ENCODE peak calls at places on chromosomes 16 and 17, in ten cellular contexts. One of them, this sample, is unnamed.

GRCh38 chr16:69712277-69712676 is 14.1 kb downstream of the NQO1 start:
- DNase-seq in tibial nerve: no peak
- DNase-seq in GF-D8: no peak
- DNase-seq in SW 1271: no peak
- DNase-seq in uterus: no peak
- DNase-seq in AG04450: no peak
- DNase-seq in T-helper 2 cell: no peak
- DNase-seq in small intestine: no peak
- DNase-seq in kidney epithelial cell: no peak
- DNase-seq in cardiac septum: no peak
- DNase-seq in this sample: peak; percentile 17

GRCh38 chr16:10386517-10387377 is 886 bp downstream of the ATF7IP2 start:
- DNase-seq in T-helper 2 cell: peak; percentile 74
- DNase-seq in small intestine: peak; percentile 30
- DNase-seq in GF-D8: peak; percentile 9
- DNase-seq in SW 1271: no peak
- DNase-seq in uterus: no peak
- DNase-seq in cardiac septum: no peak
- DNase-seq in AG04450: no peak
- DNase-seq in tibial nerve: no peak
- DNase-seq in kidney epithelial cell: no peak
- DNase-seq in this sample: no peak

GRCh38 chr17:58248955-58249269 is 10.5 kb downstream of the LPO start:
- DNase-seq in AG04450: no peak
- DNase-seq in SW 1271: no peak
- DNase-seq in T-helper 2 cell: no peak
- DNase-seq in small intestine: no peak
- DNase-seq in kidney epithelial cell: no peak
- DNase-seq in GF-D8: no peak
- DNase-seq in tibial nerve: no peak
- DNase-seq in uterus: no peak
- DNase-seq in cardiac septum: no peak
- DNase-seq in this sample: no peak

GRCh38 chr16:31131841-31132271 is 3.7 kb downstream of the PRSS8 start:
- DNase-seq in kidney epithelial cell: no peak
- DNase-seq in AG04450: no peak
- DNase-seq in uterus: no peak
- DNase-seq in SW 1271: no peak
- DNase-seq in tibial nerve: no peak
- DNase-seq in small intestine: peak; percentile 99
- DNase-seq in GF-D8: no peak
- DNase-seq in cardiac septum: no peak
- DNase-seq in T-helper 2 cell: no peak
- DNase-seq in this sample: no peak

GRCh38 chr17:65987988-65988387 is 203.9 kb downstream of the CEP112 start:
- DNase-seq in AG04450: peak; percentile 7
- DNase-seq in GF-D8: no peak
- DNase-seq in kidney epithelial cell: no peak
- DNase-seq in cardiac septum: no peak
- DNase-seq in small intestine: peak; percentile 70
- DNase-seq in SW 1271: peak; percentile 6
- DNase-seq in T-helper 2 cell: peak; percentile 41
- DNase-seq in tibial nerve: no peak
- DNase-seq in uterus: no peak
- DNase-seq in this sample: no peak

GRCh38 chr16:62261760-62262159 is 225.5 kb upstream of the CDH8 start:
- DNase-seq in kidney epithelial cell: no peak
- DNase-seq in GF-D8: no peak
- DNase-seq in uterus: no peak
- DNase-seq in tibial nerve: no peak
- DNase-seq in SW 1271: no peak
- DNase-seq in cardiac septum: no peak
- DNase-seq in T-helper 2 cell: no peak
- DNase-seq in AG04450: no peak
- DNase-seq in small intestine: no peak
- DNase-seq in this sample: no peak

GRCh38 chr17:78539771-78540170 is 37.4 kb downstream of the DNAH17 start:
- DNase-seq in uterus: no peak
- DNase-seq in tibial nerve: no peak
- DNase-seq in T-helper 2 cell: no peak
- DNase-seq in GF-D8: no peak
- DNase-seq in kidney epithelial cell: no peak
- DNase-seq in cardiac septum: no peak
- DNase-seq in AG04450: no peak
- DNase-seq in SW 1271: no peak
- DNase-seq in small intestine: no peak
- DNase-seq in this sample: no peak

GRCh38 chr16:2042171-2042570 is 5.5 kb downstream of the NTHL1 start:
- DNase-seq in AG04450: no peak
- DNase-seq in tibial nerve: no peak
- DNase-seq in uterus: no peak
- DNase-seq in kidney epithelial cell: no peak
- DNase-seq in small intestine: no peak
- DNase-seq in SW 1271: no peak
- DNase-seq in cardiac septum: no peak
- DNase-seq in T-helper 2 cell: no peak
- DNase-seq in GF-D8: no peak
- DNase-seq in this sample: no peak

GRCh38 chr17:64950871-64951270 is 31.6 kb upstream of the LRRC37A3 start:
- DNase-seq in cardiac septum: no peak
- DNase-seq in SW 1271: no peak
- DNase-seq in kidney epithelial cell: no peak
- DNase-seq in small intestine: no peak
- DNase-seq in GF-D8: no peak
- DNase-seq in tibial nerve: no peak
- DNase-seq in uterus: no peak
- DNase-seq in T-helper 2 cell: no peak
- DNase-seq in AG04450: no peak
- DNase-seq in this sample: no peak

GRCh38 chr17:1908699-1909309 is 79.0 kb downstream of the RPA1 start:
- DNase-seq in T-helper 2 cell: peak; percentile 41
- DNase-seq in kidney epithelial cell: peak; percentile 23
- DNase-seq in cardiac septum: no peak
- DNase-seq in GF-D8: peak; percentile 2
- DNase-seq in AG04450: peak; percentile 48
- DNase-seq in tibial nerve: peak; percentile 38
- DNase-seq in small intestine: peak; percentile 72
- DNase-seq in SW 1271: peak; percentile 65
- DNase-seq in uterus: peak; percentile 55
- DNase-seq in this sample: no peak

GRCh38 chr16:89562027-89562599 is 1.6 kb downstream of the RPL13 start:
- DNase-seq in uterus: no peak
- DNase-seq in small intestine: peak; percentile 76
- DNase-seq in SW 1271: no peak
- DNase-seq in T-helper 2 cell: peak; percentile 24
- DNase-seq in kidney epithelial cell: no peak
- DNase-seq in GF-D8: no peak
- DNase-seq in cardiac septum: no peak
- DNase-seq in tibial nerve: no peak
- DNase-seq in AG04450: no peak
- DNase-seq in this sample: no peak

GRCh38 chr16:6625606-6626005 is 707.0 kb upstream of the RBFOX1 start:
- DNase-seq in SW 1271: no peak
- DNase-seq in uterus: no peak
- DNase-seq in small intestine: no peak
- DNase-seq in T-helper 2 cell: no peak
- DNase-seq in cardiac septum: no peak
- DNase-seq in GF-D8: no peak
- DNase-seq in tibial nerve: no peak
- DNase-seq in AG04450: no peak
- DNase-seq in kidney epithelial cell: no peak
- DNase-seq in this sample: no peak

GRCh38 chr17:80101946-80102706 is 745 bp downstream of the GAA start:
- DNase-seq in small intestine: peak; percentile 14
- DNase-seq in SW 1271: no peak
- DNase-seq in AG04450: no peak
- DNase-seq in kidney epithelial cell: no peak
- DNase-seq in GF-D8: no peak
- DNase-seq in cardiac septum: no peak
- DNase-seq in uterus: no peak
- DNase-seq in tibial nerve: no peak
- DNase-seq in T-helper 2 cell: no peak
- DNase-seq in this sample: no peak

GRCh38 chr17:77279448-77280303 is 138.9 kb downstream of the SEC14L1 start:
- DNase-seq in GF-D8: no peak
- DNase-seq in small intestine: peak; percentile 68
- DNase-seq in cardiac septum: no peak
- DNase-seq in AG04450: no peak
- DNase-seq in uterus: no peak
- DNase-seq in T-helper 2 cell: no peak
- DNase-seq in kidney epithelial cell: no peak
- DNase-seq in tibial nerve: no peak
- DNase-seq in SW 1271: no peak
- DNase-seq in this sample: no peak

GRCh38 chr17:78783711-78784396 is 1.8 kb upstream of the CYTH1 start:
- DNase-seq in cardiac septum: no peak
- DNase-seq in small intestine: no peak
- DNase-seq in uterus: no peak
- DNase-seq in kidney epithelial cell: no peak
- DNase-seq in GF-D8: no peak
- DNase-seq in AG04450: no peak
- DNase-seq in tibial nerve: no peak
- DNase-seq in T-helper 2 cell: no peak
- DNase-seq in SW 1271: no peak
- DNase-seq in this sample: no peak

GRCh38 chr17:27239046-27239445 is 54.9 kb upstream of the WSB1 start:
- DNase-seq in AG04450: no peak
- DNase-seq in small intestine: no peak
- DNase-seq in kidney epithelial cell: no peak
- DNase-seq in T-helper 2 cell: peak; percentile 82
- DNase-seq in tibial nerve: no peak
- DNase-seq in uterus: no peak
- DNase-seq in GF-D8: no peak
- DNase-seq in cardiac septum: no peak
- DNase-seq in SW 1271: no peak
- DNase-seq in this sample: no peak

GRCh38 chr17:48296453-48296852 is 133.6 kb downstream of the SKAP1 start:
- DNase-seq in kidney epithelial cell: no peak
- DNase-seq in uterus: no peak
- DNase-seq in GF-D8: no peak
- DNase-seq in tibial nerve: no peak
- DNase-seq in SW 1271: no peak
- DNase-seq in small intestine: no peak
- DNase-seq in cardiac septum: no peak
- DNase-seq in AG04450: no peak
- DNase-seq in T-helper 2 cell: no peak
- DNase-seq in this sample: no peak

GRCh38 chr16:9954181-9954580 is 228.0 kb downstream of the GRIN2A start:
- DNase-seq in AG04450: no peak
- DNase-seq in uterus: no peak
- DNase-seq in GF-D8: no peak
- DNase-seq in SW 1271: no peak
- DNase-seq in tibial nerve: no peak
- DNase-seq in cardiac septum: no peak
- DNase-seq in small intestine: no peak
- DNase-seq in T-helper 2 cell: no peak
- DNase-seq in kidney epithelial cell: no peak
- DNase-seq in this sample: no peak

GRCh38 chr17:45326566-45326965 is 9.7 kb upstream of the MAP3K14 start:
- DNase-seq in kidney epithelial cell: no peak
- DNase-seq in cardiac septum: peak; percentile 0
- DNase-seq in tibial nerve: no peak
- DNase-seq in T-helper 2 cell: peak; percentile 65
- DNase-seq in small intestine: no peak
- DNase-seq in uterus: no peak
- DNase-seq in GF-D8: no peak
- DNase-seq in SW 1271: no peak
- DNase-seq in AG04450: no peak
- DNase-seq in this sample: no peak

GRCh38 chr16:68724797-68725196 is 12.3 kb upstream of the CDH1 start:
- DNase-seq in kidney epithelial cell: no peak
- DNase-seq in GF-D8: no peak
- DNase-seq in SW 1271: no peak
- DNase-seq in AG04450: no peak
- DNase-seq in T-helper 2 cell: no peak
- DNase-seq in tibial nerve: no peak
- DNase-seq in small intestine: peak; percentile 98
- DNase-seq in cardiac septum: no peak
- DNase-seq in uterus: no peak
- DNase-seq in this sample: no peak

GRCh38 chr17:50863221-50863843 is 2.8 kb downstream of the TOB1 start:
- DNase-seq in SW 1271: peak; percentile 30
- DNase-seq in cardiac septum: no peak
- DNase-seq in uterus: no peak
- DNase-seq in kidney epithelial cell: no peak
- DNase-seq in GF-D8: no peak
- DNase-seq in T-helper 2 cell: peak; percentile 50
- DNase-seq in tibial nerve: no peak
- DNase-seq in small intestine: peak; percentile 63
- DNase-seq in AG04450: no peak
- DNase-seq in this sample: no peak

GRCh38 chr16:77327717-77328116 is 107.1 kb downstream of the ADAMTS18 start:
- DNase-seq in tibial nerve: no peak
- DNase-seq in kidney epithelial cell: no peak
- DNase-seq in SW 1271: no peak
- DNase-seq in cardiac septum: no peak
- DNase-seq in GF-D8: no peak
- DNase-seq in uterus: no peak
- DNase-seq in AG04450: no peak
- DNase-seq in T-helper 2 cell: peak; percentile 12
- DNase-seq in small intestine: no peak
- DNase-seq in this sample: no peak